ENCODE peak calls at places on chromosomes 1 and 21, in four cellular contexts. L, Y, U and J are unnamed samples.

GRCh38 chr1:212205006-212205405 is 80.2 kb upstream of the PPP2R5A start:
- DNase-seq in L (no peak), Y (no peak), U (no peak), J (no peak)

GRCh38 chr21:39084073-39084472 is 99.2 kb downstream of the PSMG1 start:
- DNase-seq in L (no peak), Y (no peak), U (no peak), J (no peak)

GRCh38 chr21:35563885-35564451 is 496.4 kb downstream of the SETD4 start:
- DNase-seq in L (no peak), Y (no peak), U (peak), J (no peak)

GRCh38 chr1:115220340-115221030 is 117.6 kb downstream of the NGF start:
- DNase-seq in L (no peak), Y (no peak), U (no peak), J (no peak)

GRCh38 chr1:20751462-20751990 is 19.0 kb upstream of the SH2D5 start:
- DNase-seq in L (no peak), Y (no peak), U (no peak), J (no peak)

GRCh38 chr1:23282967-23283366 is 61.1 kb downstream of the HNRNPR start:
- DNase-seq in L (no peak), Y (no peak), U (peak), J (no peak)

GRCh38 chr1:205811660-205812059 is 1.3 kb downstream of the SLC41A1 start:
- DNase-seq in L (no peak), Y (peak), U (no peak), J (no peak)

GRCh38 chr1:93579891-93580290 is 101.7 kb downstream of the BCAR3 start:
- DNase-seq in L (peak), Y (peak), U (peak), J (peak)

GRCh38 chr1:13888351-13888996 is 188.5 kb downstream of the PRDM2 start:
- DNase-seq in L (no peak), Y (no peak), U (no peak), J (no peak)

GRCh38 chr1:38046884-38047602 is 450 bp upstream of the POU3F1 start:
- DNase-seq in L (peak), Y (peak), U (peak), J (peak)

GRCh38 chr1:97826820-97827219 is 94.0 kb downstream of the DPYD start:
- DNase-seq in L (no peak), Y (no peak), U (no peak), J (no peak)

GRCh38 chr1:234853906-234854647 is 244.1 kb upstream of the IRF2BP2 start:
- DNase-seq in L (no peak), Y (no peak), U (peak), J (no peak)
- TF ChIP-seq MAZ in L (no peak), Y (no peak), U (no peak), J (no peak)

DNA sequence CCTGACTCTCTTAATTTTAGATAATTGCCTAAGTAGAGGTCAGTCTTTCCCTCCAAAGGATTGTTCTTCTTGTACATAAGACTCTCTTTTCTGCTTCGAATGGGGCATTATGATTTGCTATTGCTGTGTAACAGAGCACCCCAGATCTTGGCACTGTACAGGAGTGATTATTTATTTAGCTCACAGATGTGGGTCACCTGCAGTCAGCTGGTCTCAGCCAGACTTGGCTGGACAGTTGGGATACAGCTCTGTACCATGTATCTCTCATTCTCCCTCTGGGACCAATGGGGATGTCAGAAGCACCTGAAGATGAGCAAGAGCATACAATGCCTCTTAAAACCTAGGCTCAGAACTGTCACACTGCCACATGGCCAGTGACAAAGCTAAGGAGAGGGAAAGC is 23.4 kb upstream of the KCND3 start:
- DNase-seq in L (no peak), Y (no peak), U (no peak), J (no peak)
- TF ChIP-seq MAZ in L (no peak), Y (no peak), U (no peak), J (no peak)

GRCh38 chr1:34774967-34775366 is 6.0 kb upstream of the GJB3 start:
- DNase-seq in L (no peak), Y (no peak), U (no peak), J (no peak)
- TF ChIP-seq MAZ in L (no peak), Y (no peak), U (no peak), J (no peak)

GRCh38 chr21:45302082-45303061 is 14.7 kb upstream of the POFUT2 start:
- DNase-seq in L (no peak), Y (no peak), U (no peak), J (no peak)
- TF ChIP-seq MAZ in L (no peak), Y (no peak), U (no peak), J (no peak)